ENCODE peak calls at places on chromosomes 6 and 20, in six cellular contexts. K, W, F, Q, C and N are unnamed samples.

GRCh38 chr20:62938105-62938888 is at the start of gene GID8:
- DNase-seq in F (peak), Q (no peak), K (peak), C (peak), W (peak), N (no peak)

GRCh38 chr6:135251416-135251815 is 70.3 kb downstream of the MYB start:
- DNase-seq in C (no peak), F (no peak), Q (no peak), W (peak), K (no peak), N (no peak)

GRCh38 chr6:73382462-73383113 is 12.0 kb upstream of the DDX43 start:
- DNase-seq in Q (peak), F (peak), K (no peak), W (no peak), C (no peak), N (no peak)

GRCh38 chr6:33958208-33958862 is 154.5 kb upstream of the MLN start:
- DNase-seq in W (peak), C (no peak), Q (no peak), F (peak), K (no peak), N (no peak)

GRCh38 chr6:131215212-131215611 is 79.9 kb downstream of the AKAP7 start:
- DNase-seq in Q (no peak), C (no peak), W (no peak), F (no peak), K (peak), N (no peak)

GRCh38 chr6:81763968-81764367 is 11.5 kb upstream of the TENT5A start:
- DNase-seq in F (no peak), W (no peak), C (no peak), Q (no peak), K (no peak), N (no peak)

GRCh38 chr6:74000582-74000981 is 304.6 kb downstream of the CD109 start:
- DNase-seq in Q (no peak), W (no peak), C (no peak), K (no peak), F (peak), N (no peak)

GRCh38 chr20:9061434-9061833 is 7.5 kb upstream of the PLCB4 start:
- DNase-seq in F (no peak), W (no peak), Q (no peak), C (no peak), K (no peak), N (no peak)

GRCh38 chr6:8275667-8276066 is 159.7 kb downstream of the SLC35B3 start:
- DNase-seq in W (no peak), K (no peak), C (no peak), Q (no peak), F (no peak), N (no peak)

GRCh38 chr20:45826381-45827019 is 612 bp downstream of the TNNC2 start:
- DNase-seq in F (peak), C (no peak), W (peak), K (no peak), Q (no peak), N (no peak)

GRCh38 chr6:121999458-122000065 is 399.9 kb upstream of the HSF2 start:
- DNase-seq in K (no peak), F (no peak), W (no peak), C (no peak), Q (no peak), N (no peak)

GRCh38 chr6:14816106-14816864 is 429.6 kb upstream of the JARID2 start:
- DNase-seq in K (no peak), F (no peak), W (no peak), Q (no peak), C (no peak), N (no peak)

GRCh38 chr6:138482816-138483215 is 16.5 kb downstream of the NHSL1 start:
- DNase-seq in K (no peak), W (no peak), Q (no peak), F (no peak), C (no peak), N (no peak)

GRCh38 chr6:163501440-163501839 is 86.9 kb downstream of the QKI start:
- DNase-seq in F (no peak), K (no peak), C (no peak), W (no peak), Q (no peak), N (no peak)

GRCh38 chr6:26033132-26033941 is 53.9 kb upstream of the HFE start:
- DNase-seq in W (peak), Q (peak), F (peak), K (peak), C (peak), N (no peak)

GRCh38 chr20:23136893-23137745 is 51.0 kb upstream of the CD93 start:
- DNase-seq in F (no peak), C (no peak), W (peak), K (no peak), Q (peak), N (no peak)

GRCh38 chr6:13445005-13445743 is 42.2 kb downstream of the GFOD1 start:
- DNase-seq in C (no peak), F (peak), Q (peak), W (peak), K (peak), N (peak)

GRCh38 chr20:58141496-58141895 is 87.0 kb downstream of the ANKRD60 start:
- DNase-seq in Q (no peak), F (no peak), K (no peak), W (no peak), C (no peak), N (no peak)

GRCh38 chr20:61127311-61128044 is 124.6 kb upstream of the CDH4 start:
- DNase-seq in F (peak), K (no peak), Q (peak), C (no peak), W (no peak), N (no peak)

GRCh38 chr6:45500924-45501816 is 123.4 kb upstream of the SUPT3H start:
- DNase-seq in K (no peak), Q (no peak), F (peak), C (no peak), W (no peak), N (no peak)